ENCODE peak calls at places on chromosome 15, in six cellular contexts. S is body of pancreas, C is lower lobe of right lung, H is heart left ventricle, K is fibroblast of lung, F is GM23248. I is an unnamed sample.
A peak's percentile ranks its signal among the peaks of the same experiment; 100 is the strongest.

GRCh38 chr15:25766421-25766820 is 96.7 kb downstream of the ATP10A start:
- DNase-seq in H (no peak), C (no peak), K (no peak), F (no peak), S (no peak), I (no peak)

GRCh38 chr15:90680371-90680935 is 36.7 kb upstream of the BLM start:
- DNase-seq in C (no peak), S (no peak), F (peak; percentile 97), H (no peak), K (peak; percentile 98), I (no peak)

GRCh38 chr15:28977377-28978010 is 91.7 kb downstream of the APBA2 start:
- DNase-seq in F (peak; percentile 94), C (no peak), K (peak; percentile 96), H (peak; percentile 68), S (peak; percentile 31), I (peak; percentile 64)

GRCh38 chr15:24146251-24146650 is 459.1 kb upstream of the NDN start:
- DNase-seq in C (no peak), H (no peak), S (no peak), F (no peak), K (no peak), I (no peak)

GRCh38 chr15:52532427-52532826 is 3.7 kb upstream of the MYO5A start:
- DNase-seq in F (no peak), K (no peak), H (no peak), C (no peak), S (no peak), I (no peak)

GRCh38 chr15:74631935-74632560 is 16.4 kb downstream of the CLK3 start:
- DNase-seq in S (peak; percentile 74), C (no peak), H (no peak), F (peak; percentile 71), K (peak; percentile 49), I (no peak)

GRCh38 chr15:38564557-38565286 is at the start of gene RASGRP1:
- DNase-seq in H (peak; percentile 49), K (peak; percentile 33), F (peak; percentile 84), S (peak; percentile 85), C (peak; percentile 79), I (no peak)

GRCh38 chr15:65856821-65857455 is 12.4 kb upstream of the RAB11A start:
- DNase-seq in K (peak; percentile 66), C (peak; percentile 84), H (peak; percentile 56), F (peak; percentile 72), S (peak; percentile 82), I (no peak)

GRCh38 chr15:77696006-77696631 is 63.4 kb upstream of the LINGO1 start:
- DNase-seq in K (no peak), C (no peak), H (no peak), S (no peak), F (no peak), I (no peak)

GRCh38 chr15:87579537-87579936 is 677.0 kb downstream of the NTRK3 start:
- DNase-seq in K (no peak), H (no peak), S (no peak), C (no peak), F (no peak), I (no peak)

GRCh38 chr15:58355352-58355964 is 76.3 kb upstream of the LIPC start:
- DNase-seq in H (no peak), F (no peak), S (no peak), C (no peak), K (no peak), I (no peak)

GRCh38 chr15:63052961-63053698 is 10.6 kb downstream of the TPM1 start:
- DNase-seq in S (peak; percentile 39), K (peak; percentile 79), C (no peak), H (peak; percentile 84), F (peak; percentile 80), I (no peak)

GRCh38 chr15:63104727-63105126 is 16.9 kb upstream of the LACTB start:
- DNase-seq in C (no peak), H (no peak), F (peak; percentile 54), K (peak; percentile 83), S (no peak), I (no peak)

GRCh38 chr15:85178366-85178765 is 196.7 kb downstream of the PDE8A start:
- DNase-seq in K (no peak), H (no peak), F (no peak), S (no peak), C (no peak), I (no peak)

GRCh38 chr15:77030042-77030927 is 35.4 kb downstream of the PSTPIP1 start:
- DNase-seq in F (no peak), K (no peak), C (peak; percentile 44), S (peak; percentile 6), H (peak; percentile 23), I (no peak)

GRCh38 chr15:73931441-73931840 is 5.2 kb downstream of the LOXL1 start:
- DNase-seq in K (no peak), C (peak; percentile 24), H (no peak), F (no peak), S (no peak), I (no peak)

GRCh38 chr15:88334436-88334835 is 77.9 kb upstream of the NTRK3 start:
- DNase-seq in F (peak; percentile 80), H (no peak), S (no peak), K (no peak), C (no peak), I (no peak)

GRCh38 chr15:33402640-33403039 is 91.9 kb downstream of the RYR3 start:
- DNase-seq in K (no peak), C (no peak), H (no peak), S (no peak), F (no peak), I (no peak)

GRCh38 chr15:51499379-51499976 is 123.1 kb downstream of the DMXL2 start:
- DNase-seq in S (no peak), C (no peak), H (no peak), K (peak; percentile 66), F (peak; percentile 37), I (no peak)

GRCh38 chr15:31511707-31512310 is 185.2 kb downstream of the KLF13 start:
- DNase-seq in C (no peak), K (no peak), S (no peak), F (no peak), H (no peak), I (no peak)

GRCh38 chr15:71458089-71458660 is 342.9 kb downstream of the THSD4 start:
- DNase-seq in C (no peak), F (no peak), S (no peak), K (no peak), H (no peak), I (no peak)

GRCh38 chr15:92920595-92921169 is 20.6 kb downstream of the CHD2 start:
- DNase-seq in H (no peak), C (no peak), K (no peak), S (no peak), F (peak; percentile 45), I (no peak)

GRCh38 chr15:97259943-97260342 is 700.6 kb upstream of the ARRDC4 start:
- DNase-seq in F (no peak), C (no peak), H (no peak), S (no peak), K (no peak), I (no peak)

GRCh38 chr15:70101459-70102113 is 3.9 kb upstream of the TLE3 start:
- DNase-seq in K (peak; percentile 99), F (peak; percentile 80), C (no peak), S (peak; percentile 90), H (peak; percentile 76), I (no peak)

GRCh38 chr15:60115579-60116415 is 111.7 kb downstream of the FOXB1 start:
- DNase-seq in S (no peak), H (no peak), C (no peak), K (peak; percentile 78), F (peak; percentile 33), I (no peak)

GRCh38 chr15:100686725-100687488 is 84.5 kb downstream of the ASB7 start:
- DNase-seq in K (peak; percentile 57), S (no peak), F (peak; percentile 88), C (no peak), H (no peak), I (no peak)

GRCh38 chr15:67195305-67195704 is 59.2 kb downstream of the AAGAB start:
- DNase-seq in F (no peak), C (no peak), H (no peak), S (no peak), K (no peak), I (no peak)
- H3K4me1 ChIP-seq in F (peaks cover 31% of the 10 kb centered on the region), C (peaks cover 9% of the 10 kb centered on the region), H (peaks cover 39% of the 10 kb centered on the region), S (peaks cover 5% of the 10 kb centered on the region), K (peaks cover 24% of the 10 kb centered on the region), I (peaks cover 48% of the 10 kb centered on the region)

DNA sequence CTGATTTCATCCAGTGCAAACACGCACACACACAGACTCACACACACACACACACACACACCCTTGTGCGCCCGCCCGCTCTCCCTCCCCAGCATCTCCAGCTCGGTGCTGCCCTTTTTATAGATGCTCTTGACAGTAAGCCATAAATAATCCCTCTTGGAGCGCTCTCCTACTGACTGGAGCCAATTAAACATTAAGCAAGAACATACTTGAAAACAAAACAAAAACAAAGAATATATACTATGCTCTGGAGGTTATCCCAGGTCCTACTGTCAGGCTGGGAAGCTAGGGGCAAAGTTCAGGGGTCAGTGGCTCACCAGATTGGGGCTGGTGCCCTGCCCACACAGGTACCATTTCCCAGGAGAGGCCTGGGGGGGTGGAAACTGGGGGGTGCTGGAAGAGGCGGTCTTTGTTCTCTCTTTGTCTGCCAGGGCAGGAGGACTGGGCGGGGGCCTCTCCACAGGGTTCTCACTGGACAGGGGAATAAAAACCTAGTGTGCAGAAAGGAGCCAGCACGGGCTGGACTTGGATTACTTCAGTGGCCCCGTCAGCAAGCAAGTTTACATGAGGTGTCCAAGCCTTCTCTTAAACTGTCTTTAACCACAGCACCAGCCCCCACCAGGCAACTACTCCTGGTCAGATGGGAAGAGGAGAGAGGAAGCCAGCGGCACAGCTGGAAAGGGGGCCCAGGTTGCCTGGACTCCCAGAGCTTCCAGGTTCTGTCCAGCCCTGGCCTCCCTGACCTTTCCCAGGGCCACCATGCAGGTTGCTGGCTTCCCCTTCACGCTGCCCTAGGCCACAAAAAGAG is 16.1 kb downstream of the BMF start:
- DNase-seq in S (peak; percentile 59), K (peak; percentile 98), H (peak; percentile 78), C (peak; percentile 69), F (peak; percentile 74), I (peak; percentile 96)
- H3K4me1 ChIP-seq in S (peaks cover 82% of the 10 kb centered on the region), K (peaks cover 45% of the 10 kb centered on the region), H (peaks cover 72% of the 10 kb centered on the region), C (peaks cover 80% of the 10 kb centered on the region), F (peaks cover 35% of the 10 kb centered on the region), I (peaks cover 100% of the 10 kb centered on the region)

GRCh38 chr15:95259965-95260364 is 1028.6 kb downstream of the MCTP2 start:
- DNase-seq in C (no peak), F (no peak), H (no peak), S (no peak), K (no peak), I (no peak)
- H3K4me1 ChIP-seq in C (peaks cover 16% of the 10 kb centered on the region), F (peaks cover 35% of the 10 kb centered on the region), H (peaks cover 18% of the 10 kb centered on the region), S (peaks cover 7% of the 10 kb centered on the region), K (peaks cover 15% of the 10 kb centered on the region), I (peaks cover 27% of the 10 kb centered on the region)

GRCh38 chr15:45647828-45648227 is 13.0 kb downstream of the SQOR start:
- DNase-seq in F (no peak), C (no peak), S (no peak), H (no peak), K (no peak), I (no peak)
- H3K4me1 ChIP-seq in F (peaks cover 35% of the 10 kb centered on the region), C (peaks cover 67% of the 10 kb centered on the region), S (peaks cover 40% of the 10 kb centered on the region), H (peaks cover 70% of the 10 kb centered on the region), K (peaks cover 14% of the 10 kb centered on the region), I (peaks cover 43% of the 10 kb centered on the region)

GRCh38 chr15:41285285-41285684 is 47.1 kb downstream of the OIP5 start:
- DNase-seq in C (no peak), K (no peak), S (no peak), F (no peak), H (no peak), I (no peak)
- H3K4me1 ChIP-seq in C (peaks cover 37% of the 10 kb centered on the region), K (peaks cover 11% of the 10 kb centered on the region), S (peaks cover 30% of the 10 kb centered on the region), F (peaks cover 21% of the 10 kb centered on the region), H (peaks cover 52% of the 10 kb centered on the region), I (peaks cover 41% of the 10 kb centered on the region)

I was measured in vagina.